ENCODE peak calls at places on chromosome X, in five cellular contexts. P, O, Y, H and K are unnamed samples.

GRCh38 chrX:97009391-97009790 is 125.7 kb downstream of the RPA4 start:
- DNase-seq in P (no peak), O (no peak), Y (no peak), H (no peak), K (no peak)

GRCh38 chrX:141791856-141792255 is 46.3 kb upstream of the MAGEC3 start:
- DNase-seq in P (no peak), O (no peak), Y (no peak), H (no peak), K (no peak)

GRCh38 chrX:115549008-115549407 is 12.0 kb upstream of the PLS3 start:
- DNase-seq in P (no peak), O (no peak), Y (no peak), H (no peak), K (no peak)

GRCh38 chrX:9907645-9908387 is 59.3 kb upstream of the CLDN34 start:
- DNase-seq in P (no peak), O (no peak), Y (no peak), H (no peak), K (no peak)

GRCh38 chrX:151806967-151807540 is 72.5 kb downstream of the CNGA2 start:
- DNase-seq in P (no peak), O (no peak), Y (no peak), H (no peak), K (no peak)

GRCh38 chrX:150575415-150575814 is 7.0 kb downstream of the MTM1 start:
- DNase-seq in P (peak; percentile 16), O (no peak), Y (no peak), H (no peak), K (peak; percentile 56)

GRCh38 chrX:110228453-110228852 is 89.4 kb downstream of the AMMECR1 start:
- DNase-seq in P (no peak), O (no peak), Y (no peak), H (no peak), K (no peak)

GRCh38 chrX:23784487-23785301 is 1.7 kb downstream of the SAT1 start:
- DNase-seq in P (no peak), O (no peak), Y (peak; percentile 74), H (peak; percentile 24), K (no peak)

GRCh38 chrX:109760241-109760921 is 27.3 kb upstream of the ACSL4 start:
- DNase-seq in P (no peak), O (no peak), Y (no peak), H (no peak), K (no peak)

GRCh38 chrX:41600266-41600665 is 88.5 kb upstream of the GPR34 start:
- DNase-seq in P (no peak), O (no peak), Y (no peak), H (no peak), K (no peak)

GRCh38 chrX:64192040-64192439 is 13.5 kb downstream of the AMER1 start:
- DNase-seq in P (no peak), O (no peak), Y (no peak), H (no peak), K (no peak)

GRCh38 chrX:9745417-9746115 is 20.1 kb downstream of the GPR143 start:
- DNase-seq in P (no peak), O (no peak), Y (no peak), H (no peak), K (no peak)

GRCh38 chrX:34521563-34521962 is 135.5 kb downstream of the TMEM47 start:
- DNase-seq in P (no peak), O (no peak), Y (no peak), H (no peak), K (no peak)

GRCh38 chrX:30659421-30659820 is 6.2 kb downstream of the GK start:
- DNase-seq in P (no peak), O (no peak), Y (peak; percentile 78), H (no peak), K (no peak)

GRCh38 chrX:76428243-76429130 is 977 bp downstream of the MAGEE1 start:
- DNase-seq in P (peak; percentile 21), O (peak; percentile 32), Y (no peak), H (peak; percentile 5), K (peak; percentile 15)

GRCh38 chrX:38061335-38061734 is 55.0 kb downstream of the SYTL5 start:
- DNase-seq in P (no peak), O (no peak), Y (no peak), H (no peak), K (no peak)

GRCh38 chrX:318068-318738 is 393 bp downstream of the GTPBP6 start:
- DNase-seq in P (peak; percentile 97), O (peak; percentile 97), Y (no peak), H (peak; percentile 99), K (peak; percentile 96)

GRCh38 chrX:67317725-67318124 is 226.1 kb upstream of the AR start:
- DNase-seq in P (no peak), O (no peak), Y (no peak), H (no peak), K (no peak)

GRCh38 chrX:65508851-65509250 is 25.7 kb downstream of the LAS1L start:
- DNase-seq in P (no peak), O (no peak), Y (no peak), H (no peak), K (no peak)

GRCh38 chrX:69066021-69066757 is 99.1 kb downstream of the PJA1 start:
- DNase-seq in P (no peak), O (no peak), Y (no peak), H (no peak), K (no peak)

GRCh38 chrX:55026143-55026542 is 4.6 kb downstream of the ALAS2 start:
- DNase-seq in P (no peak), O (no peak), Y (no peak), H (no peak), K (no peak)

GRCh38 chrX:140505421-140506337 is 810 bp upstream of the SOX3 start:
- DNase-seq in P (no peak), O (no peak), Y (no peak), H (no peak), K (no peak)

GRCh38 chrX:31181377-31182038 is 109.7 kb upstream of the FTHL17 start:
- DNase-seq in P (no peak), O (no peak), Y (no peak), H (no peak), K (no peak)